ENCODE peak calls at places on chromosomes 11 and 22, in eight cellular contexts. F is ovary, M is SK-N-SH, E is HepG2, S is H1, J is suprapubic skin, B is A549, L is upper lobe of left lung. O is an unnamed sample.

GRCh38 chr11:73983764-73984543 is 1.3 kb upstream of the UCP2 start:
- DNase-seq in F (no peak), M (peak), E (no peak), S (no peak), J (peak), B (no peak), L (peak), O (no peak)

GRCh38 chr11:45568031-45568430 is 97.4 kb downstream of the CHST1 start:
- DNase-seq in F (no peak), M (no peak), E (no peak), S (no peak), J (no peak), B (no peak), L (no peak), O (no peak)

GRCh38 chr22:21917206-21917958 is 35.3 kb downstream of the PPM1F start:
- DNase-seq in F (peak), M (peak), E (peak), S (no peak), J (no peak), B (no peak), L (no peak), O (no peak)

GRCh38 chr11:117687776-117688175 is 109.2 kb downstream of the DSCAML1 start:
- DNase-seq in F (no peak), M (no peak), E (no peak), S (no peak), J (no peak), B (no peak), L (no peak), O (no peak)

GRCh38 chr22:41216984-41217383 is 11.9 kb downstream of the L3MBTL2 start:
- DNase-seq in F (peak), M (no peak), E (no peak), S (no peak), J (no peak), B (no peak), L (peak), O (no peak)

GRCh38 chr22:23242473-23243001 is 62.2 kb downstream of the BCR start:
- DNase-seq in F (no peak), M (no peak), E (no peak), S (peak), J (no peak), B (no peak), L (no peak), O (no peak)

GRCh38 chr11:74311352-74311926 is at the start of gene P4HA3:
- DNase-seq in F (peak), M (peak), E (peak), S (peak), J (no peak), B (peak), L (peak), O (peak)

GRCh38 chr11:102794382-102794781 is 3.6 kb downstream of the MMP1 start:
- DNase-seq in F (no peak), M (peak), E (peak), S (peak), J (no peak), B (peak), L (no peak), O (no peak)

GRCh38 chr11:1406571-1407485 is 17.1 kb downstream of the BRSK2 start:
- DNase-seq in F (no peak), M (peak), E (no peak), S (no peak), J (no peak), B (no peak), L (no peak), O (no peak)

GRCh38 chr11:120137611-120138521 is at the start of gene TRIM29:
- DNase-seq in F (no peak), M (peak), E (no peak), S (peak), J (peak), B (no peak), L (no peak), O (peak)
- TF ChIP-seq EP300 in F (no peak), M (no peak), E (no peak), S (no peak), J (no peak), B (no peak), L (no peak), O (no peak)

DNA sequence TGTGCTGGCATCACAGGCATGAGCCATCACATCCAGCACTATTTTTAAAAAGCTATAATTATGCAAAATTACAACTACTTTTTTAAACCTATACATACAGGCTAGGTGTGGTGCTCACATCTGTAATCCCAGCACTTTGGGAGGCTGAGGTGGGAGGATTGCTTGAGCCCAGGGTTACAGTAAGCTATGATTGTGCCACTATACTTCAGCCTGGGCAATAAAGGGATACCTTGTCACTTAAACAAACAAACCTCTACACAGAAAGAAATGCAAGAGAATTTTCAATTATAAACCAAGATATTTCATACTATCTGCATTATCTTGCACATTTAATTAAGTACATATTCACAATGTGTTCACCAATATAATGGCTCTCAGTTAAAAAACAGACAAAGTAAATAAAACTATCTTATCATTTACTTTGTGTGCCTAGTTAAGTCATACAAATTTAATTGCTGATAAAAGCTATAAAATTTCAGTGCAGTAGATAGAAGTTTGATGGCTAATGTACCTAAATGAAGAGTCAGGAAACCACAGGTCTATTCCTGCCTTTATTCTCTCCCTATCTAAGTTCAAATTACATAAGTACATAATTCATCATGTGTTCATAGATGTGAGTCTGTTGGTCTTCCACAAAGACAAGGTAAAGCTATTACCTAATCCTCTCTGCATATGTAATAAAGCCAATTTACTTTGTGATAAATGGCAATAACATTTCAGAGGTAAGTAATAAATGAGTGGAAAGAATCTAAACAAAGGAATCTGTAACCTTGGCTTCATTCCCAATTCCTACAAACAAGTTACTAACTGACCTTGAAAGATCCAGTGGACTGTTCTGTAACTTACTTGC is 9.0 kb upstream of the RDX start:
- DNase-seq in F (no peak), M (peak), E (peak), S (no peak), J (no peak), B (peak), L (no peak), O (no peak)
- TF ChIP-seq EP300 in F (no peak), M (no peak), E (no peak), S (no peak), J (no peak), B (peak), L (no peak), O (no peak)

GRCh38 chr11:119262668-119263351 is 54.1 kb downstream of the MCAM start:
- DNase-seq in F (no peak), M (no peak), E (no peak), S (no peak), J (no peak), B (no peak), L (no peak), O (no peak)
- TF ChIP-seq EP300 in F (no peak), M (no peak), E (no peak), S (no peak), J (no peak), B (no peak), L (no peak), O (no peak)

DNA sequence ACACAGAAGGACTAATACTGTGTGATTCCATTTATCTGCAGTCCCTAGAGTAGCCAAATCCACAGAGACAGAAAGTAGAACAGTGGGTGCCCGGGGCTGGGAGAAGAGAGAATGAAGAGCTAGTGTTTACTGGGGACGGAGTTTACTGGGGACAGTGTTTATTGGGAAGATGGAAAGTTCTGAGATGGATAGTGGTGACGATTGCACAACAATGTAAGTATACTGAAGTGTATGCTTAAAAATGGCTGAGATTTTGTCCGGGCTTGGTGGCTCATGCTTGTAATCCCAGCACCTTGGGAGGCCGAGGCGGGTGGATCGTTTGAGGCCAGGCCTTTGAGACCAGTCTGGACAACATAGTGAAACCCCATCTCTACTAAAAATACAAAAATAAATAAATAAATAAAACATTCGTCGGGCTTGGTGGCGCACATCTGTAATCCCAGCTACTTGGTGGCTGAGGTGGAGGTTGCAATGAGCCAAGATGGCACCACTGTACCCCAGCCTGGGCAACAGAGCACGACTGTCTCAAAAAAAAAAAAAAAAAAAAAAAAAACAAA is 132.4 kb downstream of the CTTN start:
- DNase-seq in F (no peak), M (no peak), E (no peak), S (no peak), J (no peak), B (no peak), L (no peak), O (no peak)
- TF ChIP-seq EP300 in F (no peak), M (no peak), E (no peak), S (no peak), J (no peak), B (no peak), L (no peak), O (no peak)

GRCh38 chr11:94459576-94459975 is 34.1 kb downstream of the MRE11 start:
- DNase-seq in F (no peak), M (no peak), E (no peak), S (no peak), J (no peak), B (no peak), L (no peak), O (no peak)
- TF ChIP-seq EP300 in F (no peak), M (no peak), E (no peak), S (no peak), J (no peak), B (no peak), L (no peak), O (no peak)

GRCh38 chr11:12123799-12124198 is 13.4 kb downstream of the MICAL2 start:
- DNase-seq in F (no peak), M (no peak), E (no peak), S (no peak), J (no peak), B (no peak), L (no peak), O (no peak)

GRCh38 chr11:12127206-12127898 is 17.0 kb downstream of the MICAL2 start:
- DNase-seq in F (no peak), M (no peak), E (no peak), S (no peak), J (no peak), B (no peak), L (no peak), O (no peak)

GRCh38 chr11:12124306-12124705 is 13.9 kb downstream of the MICAL2 start:
- DNase-seq in F (no peak), M (no peak), E (no peak), S (no peak), J (no peak), B (no peak), L (no peak), O (no peak)

GRCh38 chr11:12126352-12127019 is 16.1 kb downstream of the MICAL2 start:
- DNase-seq in F (no peak), M (no peak), E (no peak), S (no peak), J (no peak), B (no peak), L (peak), O (no peak)

DNA sequence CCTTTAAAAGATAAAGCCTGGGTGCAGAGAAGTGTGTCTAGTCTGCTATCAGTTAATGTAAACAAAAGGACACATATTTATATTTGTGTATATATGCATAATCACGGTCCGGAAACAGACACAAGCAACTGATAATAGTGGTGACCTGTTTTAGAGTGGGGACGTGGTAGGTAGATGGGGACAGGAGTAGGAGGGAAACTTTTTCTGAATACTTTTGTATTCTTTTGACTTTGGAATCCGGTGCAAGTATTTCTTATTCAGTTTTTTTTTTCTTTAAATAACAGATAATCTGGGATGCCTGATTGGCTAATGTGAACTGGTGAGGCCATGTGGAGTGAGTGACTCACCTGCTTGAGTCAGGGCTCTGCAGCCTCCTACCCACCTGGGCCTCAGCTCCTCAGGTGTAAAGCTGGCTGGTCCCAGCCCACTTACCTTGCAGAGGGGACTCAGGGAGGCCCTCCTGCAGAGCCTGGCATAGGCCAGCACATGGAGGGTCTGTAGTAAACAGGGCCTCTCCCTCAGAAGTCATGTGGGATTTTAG is 15.3 kb downstream of the MICAL2 start:
- DNase-seq in F (no peak), M (no peak), E (no peak), S (no peak), J (no peak), B (no peak), L (peak), O (no peak)
- TF ChIP-seq EP300 in F (no peak), M (no peak), E (no peak), S (no peak), J (no peak), B (no peak), L (no peak), O (no peak)

GRCh38 chr11:89613916-89614315 is 96.2 kb upstream of the TRIM77 start:
- DNase-seq in F (no peak), M (no peak), E (no peak), S (no peak), J (no peak), B (no peak), L (no peak), O (no peak)

GRCh38 chr11:89608234-89608966 is 101.7 kb upstream of the TRIM77 start:
- DNase-seq in F (no peak), M (no peak), E (no peak), S (no peak), J (no peak), B (no peak), L (no peak), O (no peak)

DNA sequence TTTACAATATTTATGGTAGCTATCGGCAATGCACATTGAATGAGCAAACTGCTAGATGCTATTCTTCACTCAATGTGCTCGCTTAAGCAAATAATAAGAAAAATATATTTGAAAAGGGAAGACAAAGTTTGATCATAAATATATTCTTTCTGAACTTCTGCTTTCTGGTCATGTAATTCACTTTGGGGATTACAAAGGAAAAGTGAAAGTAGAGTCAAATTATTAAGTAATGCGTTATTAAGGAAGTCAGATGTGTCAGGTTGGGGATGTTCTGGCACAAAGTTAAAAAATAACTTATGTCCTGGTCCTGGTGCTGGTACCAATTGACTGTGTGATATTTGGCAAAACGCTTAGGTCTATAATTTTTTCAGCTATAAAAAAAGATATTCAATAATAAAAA is 98.0 kb upstream of the TRIM77 start:
- DNase-seq in F (no peak), M (no peak), E (no peak), S (no peak), J (no peak), B (no peak), L (no peak), O (no peak)
- TF ChIP-seq EP300 in F (no peak), M (no peak), E (no peak), S (no peak), J (no peak), B (no peak), L (no peak), O (no peak)

O was measured in transverse colon.